ENCODE peak calls at places on chromosomes 12 and 14, in seven cellular contexts. V is cardiac muscle cell; W is HCEC 1CT; D is activated CD4-positive, alpha-beta T cell treated with anti-CD3 and anti-CD28 coated beads for 48 hours; K is Peyer's patch; N is stomach; T is C1 segment of cervical spinal cord. J is an unnamed sample.

GRCh38 chr12:13258212-13258611 is 61.7 kb downstream of the EMP1 start:
- DNase-seq in W (no peak), V (no peak), N (no peak), T (no peak), D (no peak), K (no peak), J (no peak)

GRCh38 chr12:42450248-42450647 is 124.3 kb downstream of the PPHLN1 start:
- DNase-seq in K (no peak), W (no peak), D (no peak), N (no peak), V (no peak), T (no peak), J (no peak)

GRCh38 chr14:99884834-99885648 is 91.8 kb downstream of the EML1 start:
- DNase-seq in K (no peak), N (no peak), T (no peak), V (peak), W (peak), D (no peak), J (no peak)

GRCh38 chr12:62006076-62006732 is 254.0 kb upstream of the USP15 start:
- DNase-seq in K (no peak), V (peak), N (no peak), T (no peak), D (peak), W (peak), J (no peak)

GRCh38 chr12:67358686-67359374 is 89.7 kb downstream of the CAND1 start:
- DNase-seq in D (no peak), K (no peak), V (no peak), W (peak), T (no peak), N (no peak), J (no peak)

GRCh38 chr12:10175849-10176641 is 2.8 kb upstream of the TMEM52B start:
- DNase-seq in T (no peak), W (no peak), N (no peak), V (no peak), D (no peak), K (no peak), J (peak)

GRCh38 chr14:81211844-81212243 is 8.9 kb downstream of the GTF2A1 start:
- DNase-seq in T (no peak), V (peak), K (no peak), N (no peak), W (peak), D (peak), J (no peak)

GRCh38 chr12:66549050-66549389 is 129.9 kb downstream of the GRIP1 start:
- DNase-seq in W (no peak), V (no peak), N (no peak), K (no peak), T (no peak), D (no peak), J (no peak)

GRCh38 chr14:76434220-76434619 is 58.3 kb downstream of the ESRRB start:
- DNase-seq in W (no peak), K (no peak), N (no peak), V (no peak), D (no peak), T (no peak), J (no peak)

GRCh38 chr12:108634225-108634795 is 616 bp upstream of the SELPLG start:
- DNase-seq in W (no peak), D (peak), K (peak), V (no peak), T (no peak), N (peak), J (no peak)

GRCh38 chr12:119036878-119037493 is 55.6 kb downstream of the SRRM4 start:
- DNase-seq in N (peak), D (peak), K (no peak), W (no peak), V (peak), T (no peak), J (no peak)

GRCh38 chr14:39060818-39061437 is 42.1 kb downstream of the SEC23A start:
- DNase-seq in N (no peak), T (no peak), K (no peak), V (no peak), D (no peak), W (no peak), J (no peak)

GRCh38 chr14:34536951-34537676 is 2.4 kb downstream of the EAPP start:
- DNase-seq in W (no peak), V (no peak), T (no peak), K (no peak), N (no peak), D (no peak), J (no peak)

GRCh38 chr12:95877622-95878021 is 18.9 kb downstream of the SNRPF start:
- DNase-seq in W (no peak), D (no peak), V (no peak), T (no peak), N (no peak), K (no peak), J (no peak)